ENCODE peak calls at places on chromosomes 3 and 15, in six cellular contexts. One of them, this sample, is unnamed.

GRCh38 chr3:104412608-104413580 is 953.8 kb upstream of the ALCAM start:
- DNase-seq in RWPE1: no peak
- DNase-seq in EH: no peak
- DNase-seq in HTR-8/SVneo: no peak
- DNase-seq in NCI-H2227 treated with DMSO at 0.1 percent for 48 hours: no peak
- DNase-seq in pons: no peak
- DNase-seq in this sample: no peak

GRCh38 chr3:112090899-112091586 is 4.9 kb downstream of the C3orf52 start:
- DNase-seq in RWPE1: no peak
- DNase-seq in EH: no peak
- DNase-seq in HTR-8/SVneo: no peak
- DNase-seq in NCI-H2227 treated with DMSO at 0.1 percent for 48 hours: no peak
- DNase-seq in pons: no peak
- DNase-seq in this sample: no peak

GRCh38 chr3:175605851-175606250 is 746.7 kb downstream of the NAALADL2 start:
- DNase-seq in RWPE1: no peak
- DNase-seq in EH: no peak
- DNase-seq in HTR-8/SVneo: no peak
- DNase-seq in NCI-H2227 treated with DMSO at 0.1 percent for 48 hours: no peak
- DNase-seq in pons: peak
- DNase-seq in this sample: no peak

GRCh38 chr15:66711260-66711659 is 9.2 kb downstream of the SMAD6 start:
- DNase-seq in RWPE1: no peak
- DNase-seq in EH: no peak
- DNase-seq in HTR-8/SVneo: no peak
- DNase-seq in NCI-H2227 treated with DMSO at 0.1 percent for 48 hours: no peak
- DNase-seq in pons: no peak
- DNase-seq in this sample: no peak

GRCh38 chr3:155744091-155744625 is 713 bp downstream of the PLCH1 start:
- DNase-seq in RWPE1: peak
- DNase-seq in EH: peak
- DNase-seq in HTR-8/SVneo: peak
- DNase-seq in NCI-H2227 treated with DMSO at 0.1 percent for 48 hours: peak
- DNase-seq in pons: peak
- DNase-seq in this sample: peak

GRCh38 chr15:101502572-101503295 is 13.2 kb upstream of the PCSK6 start:
- DNase-seq in RWPE1: no peak
- DNase-seq in EH: no peak
- DNase-seq in HTR-8/SVneo: no peak
- DNase-seq in NCI-H2227 treated with DMSO at 0.1 percent for 48 hours: no peak
- DNase-seq in pons: no peak
- DNase-seq in this sample: no peak

GRCh38 chr15:37087050-37087691 is 13.2 kb downstream of the MEIS2 start:
- DNase-seq in RWPE1: no peak
- DNase-seq in EH: no peak
- DNase-seq in HTR-8/SVneo: no peak
- DNase-seq in NCI-H2227 treated with DMSO at 0.1 percent for 48 hours: no peak
- DNase-seq in pons: peak
- DNase-seq in this sample: no peak

GRCh38 chr15:40098489-40099261 is 10.0 kb downstream of the BMF start:
- DNase-seq in RWPE1: peak
- DNase-seq in EH: peak
- DNase-seq in HTR-8/SVneo: peak
- DNase-seq in NCI-H2227 treated with DMSO at 0.1 percent for 48 hours: peak
- DNase-seq in pons: peak
- DNase-seq in this sample: peak

GRCh38 chr3:13500133-13500885 is 20.2 kb downstream of the HDAC11 start:
- DNase-seq in RWPE1: no peak
- DNase-seq in EH: peak
- DNase-seq in HTR-8/SVneo: peak
- DNase-seq in NCI-H2227 treated with DMSO at 0.1 percent for 48 hours: no peak
- DNase-seq in pons: no peak
- DNase-seq in this sample: no peak

GRCh38 chr3:42014949-42015533 is 53.1 kb upstream of the ULK4 start:
- DNase-seq in RWPE1: no peak
- DNase-seq in EH: peak
- DNase-seq in HTR-8/SVneo: no peak
- DNase-seq in NCI-H2227 treated with DMSO at 0.1 percent for 48 hours: no peak
- DNase-seq in pons: peak
- DNase-seq in this sample: no peak

This sample was measured in T-helper 1 cell.